ENCODE peak calls at places on chromosome 3, in nine cellular contexts. H is left ventricle myocardium inferior, I is astrocyte of the spinal cord, K is left lung, T is IMR-90, N is lung, Q is fibroblast of the aortic adventitia, E is mucosa of descending colon, O is uterus. M is an unnamed sample.

GRCh38 chr3:56042326-56042951 is 425.8 kb downstream of the ERC2 start:
- DNase-seq in T (peak), N (no peak), Q (peak), I (peak), E (no peak), K (no peak), H (no peak), O (no peak), M (peak)

GRCh38 chr3:164094546-164094945 is 983.8 kb downstream of the SI start:
- DNase-seq in E (no peak), H (no peak), N (no peak), I (no peak), O (no peak), K (no peak), T (no peak), Q (no peak), M (no peak)

GRCh38 chr3:64329037-64329436 is 103.8 kb upstream of the PRICKLE2 start:
- DNase-seq in K (no peak), O (no peak), T (no peak), E (no peak), H (no peak), I (no peak), N (no peak), Q (no peak), M (no peak)

GRCh38 chr3:30544811-30545210 is 61.6 kb upstream of the TGFBR2 start:
- DNase-seq in E (no peak), N (no peak), T (peak), H (no peak), Q (peak), K (no peak), O (peak), I (peak), M (no peak)

GRCh38 chr3:52507359-52507758 is 12.2 kb downstream of the STAB1 start:
- DNase-seq in Q (no peak), I (peak), H (no peak), E (no peak), T (peak), K (no peak), N (no peak), O (no peak), M (no peak)

GRCh38 chr3:106103383-106103782 is 234.6 kb upstream of the CBLB start:
- DNase-seq in Q (no peak), I (no peak), E (no peak), H (no peak), K (no peak), O (no peak), N (no peak), T (no peak), M (no peak)

GRCh38 chr3:194598771-194599557 is 34.3 kb downstream of the TMEM44 start:
- DNase-seq in I (peak), H (no peak), Q (peak), E (no peak), N (no peak), T (peak), K (no peak), O (no peak), M (no peak)

GRCh38 chr3:56132762-56133161 is 335.5 kb downstream of the ERC2 start:
- DNase-seq in N (no peak), E (no peak), H (no peak), T (no peak), K (no peak), Q (no peak), O (no peak), I (no peak), M (no peak)

GRCh38 chr3:119643528-119643927 is 16.9 kb downstream of the POPDC2 start:
- DNase-seq in H (no peak), E (no peak), T (peak), Q (peak), N (no peak), K (no peak), O (no peak), I (peak), M (no peak)

GRCh38 chr3:70539908-70540307 is 227.5 kb upstream of the MDFIC2 start:
- DNase-seq in N (no peak), O (no peak), H (no peak), Q (no peak), T (no peak), K (no peak), I (no peak), E (no peak), M (no peak)

GRCh38 chr3:11434017-11434526 is 161.9 kb downstream of the ATG7 start:
- DNase-seq in Q (peak), H (peak), N (peak), E (no peak), K (peak), O (peak), I (peak), T (peak), M (no peak)

GRCh38 chr3:97815149-97815917 is 6.5 kb upstream of the CRYBG3 start:
- DNase-seq in O (no peak), K (peak), N (no peak), I (no peak), E (no peak), H (no peak), T (peak), Q (no peak), M (no peak)

GRCh38 chr3:185824051-185824466 is 783 bp downstream of the IGF2BP2 start:
- DNase-seq in N (no peak), K (peak), O (peak), E (peak), Q (no peak), T (no peak), I (no peak), H (no peak), M (no peak)

GRCh38 chr3:169146866-169147245 is 516.7 kb downstream of the MECOM start:
- DNase-seq in I (no peak), Q (peak), N (no peak), O (no peak), K (no peak), H (no peak), T (peak), E (no peak), M (no peak)

GRCh38 chr3:140093742-140094141 is 158.8 kb downstream of the CLSTN2 start:
- DNase-seq in T (peak), E (no peak), K (peak), Q (peak), O (peak), I (peak), N (peak), H (peak), M (no peak)

GRCh38 chr3:119731545-119732343 is 28.9 kb downstream of the CFAP91 start:
- DNase-seq in H (no peak), K (no peak), N (no peak), O (no peak), I (peak), Q (peak), T (peak), E (no peak), M (no peak)

GRCh38 chr3:37130448-37130847 is 43.9 kb downstream of the LRRFIP2 start:
- DNase-seq in Q (no peak), T (no peak), O (no peak), H (no peak), I (no peak), E (no peak), K (no peak), N (no peak), M (no peak)

GRCh38 chr3:191414732-191415131 is 46.2 kb upstream of the PYDC2 start:
- DNase-seq in O (no peak), E (no peak), N (no peak), K (no peak), I (no peak), H (no peak), Q (no peak), T (no peak), M (no peak)

GRCh38 chr3:116199063-116199462 is 246.2 kb downstream of the LSAMP start:
- DNase-seq in I (no peak), T (no peak), O (no peak), Q (no peak), N (no peak), H (no peak), K (no peak), E (no peak), M (no peak)

GRCh38 chr3:131608296-131608695 is 105.5 kb upstream of the MRPL3 start:
- DNase-seq in N (no peak), T (no peak), K (no peak), I (no peak), O (no peak), Q (no peak), E (no peak), H (no peak), M (no peak)

GRCh38 chr3:72725229-72725628 is 123.0 kb downstream of the SHQ1 start:
- DNase-seq in K (no peak), E (no peak), N (no peak), T (no peak), I (no peak), H (no peak), Q (no peak), O (no peak), M (no peak)

GRCh38 chr3:139173372-139174108 is 128.8 kb upstream of the PRR23C start:
- DNase-seq in O (no peak), Q (peak), N (no peak), K (no peak), I (peak), T (no peak), H (no peak), E (no peak), M (no peak)

GRCh38 chr3:151837057-151837456 is 23.1 kb downstream of the AADAC start:
- DNase-seq in T (peak), E (no peak), O (no peak), N (no peak), Q (peak), H (no peak), I (peak), K (no peak), M (peak)

GRCh38 chr3:48371651-48372376 is at the start of gene FBXW12:
- DNase-seq in T (no peak), E (no peak), N (no peak), O (no peak), I (no peak), Q (no peak), H (no peak), K (no peak), M (no peak)

GRCh38 chr3:159762981-159763465 is 225.6 kb upstream of the IL12A start:
- DNase-seq in K (peak), Q (peak), T (peak), N (peak), O (peak), I (peak), H (peak), E (no peak), M (peak)

GRCh38 chr3:18758047-18758704 is 333.0 kb upstream of the SATB1 start:
- DNase-seq in T (no peak), Q (peak), O (no peak), H (no peak), I (peak), N (peak), E (no peak), K (no peak), M (peak)

GRCh38 chr3:170542704-170543103 is 43.2 kb downstream of the SLC7A14 start:
- DNase-seq in Q (peak), O (no peak), I (peak), H (no peak), N (no peak), E (no peak), T (peak), K (no peak), M (no peak)

GRCh38 chr3:16945330-16945729 is 60.6 kb downstream of the PLCL2 start:
- DNase-seq in K (no peak), T (peak), Q (peak), E (no peak), N (no peak), H (no peak), O (no peak), I (peak), M (no peak)

GRCh38 chr3:146161725-146162047 is 702 bp upstream of the PLOD2 start:
- DNase-seq in O (peak), H (peak), Q (peak), E (peak), N (peak), T (peak), I (peak), K (peak), M (no peak)

GRCh38 chr3:6861989-6862879 is 1.3 kb downstream of the GRM7 start:
- DNase-seq in T (no peak), K (no peak), N (no peak), H (no peak), E (no peak), Q (no peak), O (no peak), I (no peak), M (no peak)

GRCh38 chr3:143567823-143568222 is 280.4 kb downstream of the SLC9A9 start:
- DNase-seq in Q (peak), E (no peak), I (peak), K (no peak), T (no peak), O (no peak), H (no peak), N (no peak), M (no peak)

GRCh38 chr3:116030131-116030850 is 407.0 kb downstream of the GAP43 start:
- DNase-seq in E (no peak), K (no peak), T (no peak), N (no peak), H (no peak), Q (no peak), O (no peak), I (no peak), M (no peak)

GRCh38 chr3:40024526-40024925 is 215.1 kb downstream of the MYRIP start:
- DNase-seq in I (no peak), H (no peak), T (no peak), O (no peak), E (no peak), Q (no peak), K (no peak), N (no peak), M (no peak)

GRCh38 chr3:28791713-28792255 is 443.2 kb upstream of the AZI2 start:
- DNase-seq in H (no peak), E (no peak), I (peak), O (no peak), Q (no peak), K (no peak), N (no peak), T (no peak), M (no peak)

GRCh38 chr3:150623945-150624344 is 20.8 kb downstream of the SELENOT start:
- DNase-seq in E (no peak), Q (peak), N (no peak), T (peak), O (no peak), H (no peak), I (peak), K (no peak), M (no peak)

GRCh38 chr3:43288366-43288765 is 2.0 kb downstream of the SNRK start:
- DNase-seq in E (no peak), N (no peak), K (no peak), I (peak), O (no peak), Q (peak), H (no peak), T (peak), M (no peak)

GRCh38 chr3:45987368-45988099 is 8.1 kb downstream of the FYCO1 start:
- DNase-seq in H (no peak), K (no peak), T (peak), I (peak), O (peak), N (no peak), E (no peak), Q (peak), M (no peak)

GRCh38 chr3:177491301-177492031 is 294.2 kb upstream of the TBL1XR1 start:
- DNase-seq in E (no peak), T (peak), I (peak), Q (peak), K (no peak), N (no peak), H (no peak), O (no peak), M (no peak)

GRCh38 chr3:193829781-193830180 is 236.8 kb downstream of the OPA1 start:
- DNase-seq in K (peak), I (peak), O (no peak), T (peak), N (peak), Q (no peak), H (no peak), E (no peak), M (no peak)

GRCh38 chr3:32143849-32144757 is 37.7 kb downstream of the GPD1L start:
- DNase-seq in H (no peak), K (no peak), E (no peak), T (peak), I (peak), O (peak), N (peak), Q (peak), M (peak)

GRCh38 chr3:113954091-113954685 is 6.4 kb downstream of the ZDHHC23 start:
- DNase-seq in E (no peak), I (no peak), Q (no peak), T (no peak), H (no peak), K (no peak), O (no peak), N (no peak), M (no peak)
- H3K4me3 ChIP-seq in E (no peak), I (no peak), Q (no peak), T (no peak), H (no peak), K (no peak), O (no peak), N (no peak), M (no peak)

GRCh38 chr3:13620776-13621365 is 71.9 kb downstream of the FBLN2 start:
- DNase-seq in Q (no peak), E (no peak), I (no peak), K (no peak), T (no peak), N (no peak), H (no peak), O (no peak), M (no peak)
- H3K4me3 ChIP-seq in Q (no peak), E (no peak), I (no peak), K (no peak), T (no peak), N (no peak), H (no peak), O (no peak), M (no peak)

DNA sequence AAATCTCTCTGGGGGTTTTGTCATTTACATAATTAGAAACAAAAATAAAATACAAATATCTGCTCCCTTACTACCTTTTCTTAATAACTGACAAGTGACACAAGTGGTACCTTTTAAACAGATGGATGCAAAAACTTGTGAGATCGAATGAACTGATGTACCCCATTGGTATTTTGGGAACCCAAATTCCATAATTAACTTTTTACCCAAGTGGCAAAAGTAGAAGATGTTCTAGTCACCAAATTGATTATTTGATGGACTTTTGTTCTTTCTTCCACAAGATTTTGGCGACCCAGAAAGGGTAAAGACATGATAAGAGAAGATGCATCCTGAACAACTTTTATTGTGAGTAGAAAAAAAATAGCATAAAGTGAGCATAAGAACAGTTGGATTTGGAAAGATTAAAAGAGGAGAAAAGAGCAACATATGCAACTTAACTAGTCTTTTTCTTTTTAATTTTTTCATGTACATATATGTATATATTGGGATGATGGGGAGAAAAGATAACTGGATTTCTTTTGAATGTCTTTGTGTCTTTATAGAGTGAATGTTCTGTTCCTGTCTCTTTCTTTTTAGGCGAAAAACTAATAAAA is 159.6 kb downstream of the TIGIT start:
- DNase-seq in I (no peak), E (no peak), Q (no peak), K (no peak), N (no peak), O (no peak), T (no peak), H (no peak), M (no peak)
- H3K4me3 ChIP-seq in I (no peak), E (no peak), Q (no peak), K (no peak), N (no peak), O (peak), T (no peak), H (peak), M (no peak)

DNA sequence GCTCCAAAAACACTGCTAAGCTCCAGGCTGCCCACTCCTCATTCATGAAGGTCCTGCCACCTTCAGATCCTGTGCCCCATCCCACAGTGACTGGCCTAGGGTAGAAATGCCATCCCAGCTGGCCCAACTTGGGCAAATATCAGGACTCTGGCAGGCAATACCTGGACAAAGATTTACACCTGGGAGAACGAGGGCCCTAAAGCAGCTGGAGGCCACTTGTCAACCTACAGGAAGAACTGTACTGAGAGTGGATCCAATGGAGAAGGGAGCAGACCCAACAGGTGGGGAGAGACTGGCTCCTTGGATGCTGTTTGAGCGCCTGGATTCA is 57.1 kb upstream of the GATA2 start:
- DNase-seq in H (no peak), I (no peak), E (no peak), N (no peak), K (no peak), Q (no peak), O (no peak), T (no peak), M (no peak)
- H3K4me3 ChIP-seq in H (no peak), I (no peak), E (no peak), N (no peak), K (no peak), Q (no peak), O (no peak), T (no peak), M (no peak)

GRCh38 chr3:69200384-69201068 is 78.1 kb upstream of the LMOD3 start:
- DNase-seq in I (peak), Q (peak), O (peak), N (no peak), K (no peak), E (peak), H (no peak), T (peak), M (peak)
- H3K4me3 ChIP-seq in I (peak), Q (peak), O (peak), N (no peak), K (no peak), E (peak), H (peak), T (no peak), M (peak)

DNA sequence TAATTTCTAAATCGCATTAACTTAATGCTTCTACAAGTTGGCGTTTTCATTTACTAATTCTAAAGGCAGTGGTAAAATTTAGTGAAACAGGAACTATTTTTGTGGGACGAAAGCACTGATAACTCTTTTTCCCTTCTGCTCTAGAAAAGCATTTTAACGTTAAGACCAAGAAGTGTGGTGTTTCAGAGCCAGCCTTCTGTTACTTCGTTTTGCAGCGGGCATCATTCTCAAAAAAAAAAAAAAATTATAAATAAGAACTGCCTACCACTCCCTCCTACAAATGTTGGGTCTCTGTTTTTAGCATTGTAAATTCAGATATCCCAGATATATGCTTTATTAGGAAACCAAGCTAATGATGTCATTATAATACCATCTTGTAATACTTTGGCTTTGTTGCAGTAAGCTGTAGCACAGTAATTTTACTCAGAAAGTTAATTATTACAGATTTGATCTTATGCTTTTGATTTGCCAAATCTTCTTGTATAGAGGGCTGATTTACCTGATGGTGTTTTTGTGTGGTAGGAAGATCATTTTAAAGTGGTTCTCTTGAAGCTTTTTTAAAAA is 1.6 kb downstream of the ATP11B start:
- DNase-seq in N (no peak), H (no peak), Q (peak), E (no peak), T (peak), I (no peak), K (no peak), O (no peak), M (no peak)
- H3K4me3 ChIP-seq in N (peak), H (peak), Q (peak), E (peak), T (peak), I (peak), K (peak), O (peak), M (peak)

DNA sequence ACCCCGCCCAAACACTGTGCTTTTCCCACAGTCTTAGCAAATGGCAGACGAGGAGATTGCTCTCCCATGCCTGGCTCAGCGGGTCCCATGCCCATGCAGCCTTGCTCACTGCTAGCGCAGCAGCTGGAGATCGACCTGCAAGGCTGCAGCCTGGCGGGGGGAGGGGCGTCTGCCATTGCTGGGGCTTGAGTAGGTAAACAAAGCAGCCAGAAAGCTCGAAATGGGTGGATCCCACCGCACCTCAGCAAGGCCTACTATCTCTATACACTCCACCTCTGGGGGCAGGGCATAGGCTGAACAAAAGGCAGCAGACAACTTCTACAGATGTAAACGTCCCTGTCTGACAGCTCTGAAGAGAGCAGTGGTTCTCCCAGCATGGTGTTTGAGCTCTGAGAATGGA is 27.2 kb upstream of the WDR5B start:
- DNase-seq in I (no peak), O (no peak), N (no peak), K (no peak), E (no peak), Q (no peak), T (no peak), H (no peak), M (peak)
- H3K4me3 ChIP-seq in I (no peak), O (no peak), N (no peak), K (no peak), E (no peak), Q (no peak), T (no peak), H (no peak), M (no peak)

M was measured in Caco-2.